ENCODE peak calls at places on chromosomes 12 and 14, in four cellular contexts. One of them, this sample, is unnamed.

GRCh38 chr14:64879635-64880381 is at the start of gene SPTB:
- DNase-seq in PC-9: no peak
- DNase-seq in mammary epithelial cell: no peak
- DNase-seq in GM23248: peak; percentile 8
- DNase-seq in this sample: no peak

GRCh38 chr12:4567073-4567881 is 5.3 kb downstream of the DYRK4 start:
- DNase-seq in PC-9: no peak
- DNase-seq in mammary epithelial cell: no peak
- DNase-seq in GM23248: no peak
- DNase-seq in this sample: no peak

GRCh38 chr14:36300337-36300736 is 20.1 kb downstream of the MBIP start:
- DNase-seq in PC-9: peak; percentile 40
- DNase-seq in mammary epithelial cell: no peak
- DNase-seq in GM23248: peak; percentile 47
- DNase-seq in this sample: no peak

GRCh38 chr12:5309654-5310053 is 122.3 kb upstream of the NTF3 start:
- DNase-seq in PC-9: no peak
- DNase-seq in mammary epithelial cell: peak; percentile 50
- DNase-seq in GM23248: peak; percentile 13
- DNase-seq in this sample: no peak

GRCh38 chr12:84599539-84599938 is 313.1 kb downstream of the SLC6A15 start:
- DNase-seq in PC-9: peak; percentile 54
- DNase-seq in mammary epithelial cell: peak; percentile 38
- DNase-seq in GM23248: peak; percentile 60
- DNase-seq in this sample: no peak

GRCh38 chr14:86003998-86004397 is 474.1 kb downstream of the FLRT2 start:
- DNase-seq in PC-9: no peak
- DNase-seq in mammary epithelial cell: peak; percentile 2
- DNase-seq in GM23248: peak; percentile 33
- DNase-seq in this sample: no peak

GRCh38 chr14:31576949-31577348 is 15.7 kb downstream of the NUBPL start:
- DNase-seq in PC-9: no peak
- DNase-seq in mammary epithelial cell: no peak
- DNase-seq in GM23248: no peak
- DNase-seq in this sample: no peak

GRCh38 chr12:49959570-49960473 is 1.9 kb upstream of the AQP5 start:
- DNase-seq in PC-9: peak; percentile 88
- DNase-seq in mammary epithelial cell: peak; percentile 58
- DNase-seq in GM23248: no peak
- DNase-seq in this sample: no peak

GRCh38 chr14:101927859-101928258 is 36.5 kb upstream of the DYNC1H1 start:
- DNase-seq in PC-9: no peak
- DNase-seq in mammary epithelial cell: peak; percentile 60
- DNase-seq in GM23248: peak; percentile 99
- DNase-seq in this sample: no peak

GRCh38 chr14:60964901-60965300 is 16.0 kb downstream of the TRMT5 start:
- DNase-seq in PC-9: no peak
- DNase-seq in mammary epithelial cell: no peak
- DNase-seq in GM23248: no peak
- DNase-seq in this sample: no peak

GRCh38 chr14:52119030-52119429 is 50.2 kb upstream of the NID2 start:
- DNase-seq in PC-9: no peak
- DNase-seq in mammary epithelial cell: peak; percentile 13
- DNase-seq in GM23248: no peak
- DNase-seq in this sample: no peak

GRCh38 chr12:76740501-76740900 is 23.4 kb upstream of the ZDHHC17 start:
- DNase-seq in PC-9: no peak
- DNase-seq in mammary epithelial cell: no peak
- DNase-seq in GM23248: no peak
- DNase-seq in this sample: no peak

GRCh38 chr14:87830443-87831096 is 162.4 kb downstream of the GALC start:
- DNase-seq in PC-9: no peak
- DNase-seq in mammary epithelial cell: no peak
- DNase-seq in GM23248: peak; percentile 7
- DNase-seq in this sample: no peak

GRCh38 chr12:14892726-14893442 is 7.2 kb upstream of the MGP start:
- DNase-seq in PC-9: no peak
- DNase-seq in mammary epithelial cell: no peak
- DNase-seq in GM23248: peak; percentile 53
- DNase-seq in this sample: no peak

GRCh38 chr12:14896477-14897184 is 11.0 kb upstream of the MGP start:
- DNase-seq in PC-9: no peak
- DNase-seq in mammary epithelial cell: no peak
- DNase-seq in GM23248: peak; percentile 64
- DNase-seq in this sample: no peak

GRCh38 chr12:14893471-14894250 is 8.0 kb upstream of the MGP start:
- DNase-seq in PC-9: no peak
- DNase-seq in mammary epithelial cell: no peak
- DNase-seq in GM23248: no peak
- DNase-seq in this sample: no peak
- H3K27ac ChIP-seq in PC-9: no peak overlapping the region
- H3K27ac ChIP-seq in mammary epithelial cell: no peak overlapping the region
- H3K27ac ChIP-seq in GM23248: no peak overlapping the region
- H3K27ac ChIP-seq in this sample: peak overlapping the region; percentile 74

DNA sequence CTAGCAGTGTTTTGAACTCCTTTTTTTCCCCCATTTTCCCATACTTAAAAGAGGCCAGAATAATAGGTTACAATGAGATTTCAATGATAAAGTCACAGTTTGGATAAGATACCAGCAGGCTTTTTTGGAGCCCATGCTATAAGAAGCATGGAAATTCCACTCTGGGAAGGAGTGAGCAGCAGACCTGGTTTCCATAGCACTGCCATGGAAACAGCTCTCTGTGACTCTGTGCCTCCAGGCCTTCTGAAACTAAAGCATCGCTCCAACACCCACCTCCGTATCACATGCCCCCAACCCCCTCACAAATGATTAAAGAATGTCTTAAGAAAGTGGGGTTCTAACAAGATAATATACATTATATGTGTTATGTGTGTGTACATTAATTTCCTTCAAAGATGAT is 165.0 kb downstream of the GRIN2B start:
- DNase-seq in PC-9: no peak
- DNase-seq in mammary epithelial cell: peak; percentile 52
- DNase-seq in GM23248: no peak
- DNase-seq in this sample: no peak
- H3K4me3 ChIP-seq in PC-9: no peak overlapping the region
- H3K4me3 ChIP-seq in mammary epithelial cell: no peak overlapping the region
- H3K4me3 ChIP-seq in GM23248: no peak overlapping the region
- H3K4me3 ChIP-seq in this sample: no peak overlapping the region

GRCh38 chr14:32932921-32933622 is 5.6 kb upstream of the NPAS3 start:
- DNase-seq in PC-9: no peak
- DNase-seq in mammary epithelial cell: no peak
- DNase-seq in GM23248: no peak
- DNase-seq in this sample: no peak
- TF ChIP-seq EZH2 in PC-9: no peak
- TF ChIP-seq EZH2 in mammary epithelial cell: no peak
- TF ChIP-seq EZH2 in GM23248: no peak
- TF ChIP-seq EZH2 in this sample: no peak

GRCh38 chr14:92649934-92650545 is 98.4 kb downstream of the LGMN start:
- DNase-seq in PC-9: peak; percentile 97
- DNase-seq in mammary epithelial cell: peak; percentile 23
- DNase-seq in GM23248: peak; percentile 85
- DNase-seq in this sample: no peak
- H3K27ac ChIP-seq in PC-9: peak overlapping the region; percentile 99
- H3K27ac ChIP-seq in mammary epithelial cell: no peak overlapping the region
- H3K27ac ChIP-seq in GM23248: peak overlapping the region; percentile 5
- H3K27ac ChIP-seq in this sample: no peak overlapping the region

GRCh38 chr12:12182926-12183325 is 83.9 kb downstream of the LRP6 start:
- DNase-seq in PC-9: no peak
- DNase-seq in mammary epithelial cell: peak; percentile 15
- DNase-seq in GM23248: peak; percentile 51
- DNase-seq in this sample: no peak
- H3K4me3 ChIP-seq in PC-9: no peak overlapping the region
- H3K4me3 ChIP-seq in mammary epithelial cell: no peak overlapping the region
- H3K4me3 ChIP-seq in GM23248: no peak overlapping the region
- H3K4me3 ChIP-seq in this sample: no peak overlapping the region

DNA sequence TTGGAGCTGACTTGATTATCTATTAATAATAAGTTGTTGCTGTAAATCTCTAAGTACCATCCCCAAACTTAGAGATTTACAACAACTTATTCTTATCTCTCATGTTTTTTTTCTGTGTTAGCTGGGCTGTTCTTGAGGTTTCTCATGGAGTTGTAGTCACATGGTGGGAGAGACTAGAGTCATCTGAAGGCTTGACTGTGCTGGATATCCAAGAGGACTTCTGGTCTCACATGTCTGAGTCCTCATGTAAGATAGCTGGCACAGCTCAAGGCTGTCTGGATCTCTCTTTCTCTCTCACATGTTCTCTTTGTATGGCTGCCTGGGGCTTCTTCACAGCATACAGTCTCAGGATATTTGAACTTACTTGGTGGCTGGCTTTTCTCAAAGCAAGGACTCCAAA is 63.8 kb downstream of the DACT1 start:
- DNase-seq in PC-9: no peak
- DNase-seq in mammary epithelial cell: no peak
- DNase-seq in GM23248: no peak
- DNase-seq in this sample: no peak
- TF ChIP-seq EZH2 in PC-9: no peak
- TF ChIP-seq EZH2 in mammary epithelial cell: no peak
- TF ChIP-seq EZH2 in GM23248: no peak
- TF ChIP-seq EZH2 in this sample: no peak

This sample was measured in SK-N-MC.